ENCODE peak calls at places on chromosomes 2 and 18, in five cellular contexts. W is Right ventricle myocardium superior; I is left lung; S is CD4-positive, CD25-positive, alpha-beta regulatory T cell; Q is GM13976. P is an unnamed sample.

GRCh38 chr2:27621524-27621923 is 7.3 kb downstream of the CCDC121 start:
- DNase-seq in I (no peak), Q (no peak), S (no peak), W (no peak), P (no peak)

GRCh38 chr2:33583194-33583938 is 15.7 kb downstream of the FAM98A start:
- DNase-seq in Q (peak), W (no peak), I (no peak), S (peak), P (peak)

GRCh38 chr2:219596954-219597551 is 604 bp upstream of the STK11IP start:
- DNase-seq in I (no peak), Q (no peak), S (no peak), W (no peak), P (no peak)

GRCh38 chr18:76394780-76395476 is 100.1 kb downstream of the ZNF516 start:
- DNase-seq in Q (no peak), W (no peak), I (no peak), S (no peak), P (no peak)

GRCh38 chr2:2649109-2650072 is 318.3 kb upstream of the MYT1L start:
- DNase-seq in W (no peak), I (peak), Q (no peak), S (no peak), P (no peak)

GRCh38 chr18:47979611-47980200 is 49.2 kb upstream of the SMAD2 start:
- DNase-seq in S (no peak), Q (no peak), W (no peak), I (no peak), P (no peak)

GRCh38 chr2:18949871-18950597 is 360.7 kb upstream of the NT5C1B start:
- DNase-seq in S (no peak), W (no peak), I (no peak), Q (no peak), P (no peak)

GRCh38 chr2:10327896-10328666 is 25.4 kb downstream of the HPCAL1 start:
- DNase-seq in Q (no peak), I (no peak), W (no peak), S (no peak), P (no peak)

GRCh38 chr2:33354981-33355380 is 121.5 kb upstream of the RASGRP3 start:
- DNase-seq in S (no peak), W (no peak), Q (no peak), I (no peak), P (no peak)

GRCh38 chr18:55861266-55861665 is 273.3 kb upstream of the TCF4 start:
- DNase-seq in S (no peak), I (no peak), Q (no peak), W (no peak), P (no peak)

GRCh38 chr2:144390424-144391020 is 129.4 kb downstream of the ZEB2 start:
- DNase-seq in Q (no peak), W (no peak), I (no peak), S (no peak), P (no peak)

GRCh38 chr2:127389778-127390435 is 2.1 kb upstream of the MAP3K2 start:
- DNase-seq in W (no peak), I (no peak), S (peak), Q (no peak), P (peak)

GRCh38 chr18:4797286-4797685 is 342.2 kb upstream of the DLGAP1 start:
- DNase-seq in Q (no peak), S (no peak), I (no peak), W (no peak), P (no peak)

GRCh38 chr18:44958040-44958439 is 277.4 kb downstream of the SETBP1 start:
- DNase-seq in I (no peak), Q (no peak), S (no peak), W (no peak), P (no peak)

GRCh38 chr2:3986530-3987258 is 283.3 kb downstream of the DCDC2C start:
- DNase-seq in W (no peak), Q (no peak), I (no peak), S (no peak), P (no peak)

GRCh38 chr2:67522154-67522553 is 125.0 kb downstream of the ETAA1 start:
- DNase-seq in Q (no peak), W (no peak), S (no peak), I (no peak), P (no peak)

GRCh38 chr2:48566582-48566981 is 36.6 kb downstream of the STON1 start:
- DNase-seq in S (no peak), Q (no peak), I (no peak), W (no peak), P (no peak)

GRCh38 chr18:10074122-10074521 is 160.3 kb downstream of the VAPA start:
- DNase-seq in I (no peak), W (no peak), Q (no peak), S (no peak), P (no peak)

GRCh38 chr2:203510256-203510940 is 24.7 kb downstream of the RAPH1 start:
- DNase-seq in S (no peak), W (no peak), Q (no peak), I (no peak), P (no peak)

GRCh38 chr2:56291711-56292110 is 107.9 kb downstream of the CCDC85A start:
- DNase-seq in S (no peak), W (no peak), I (no peak), Q (no peak), P (no peak)

GRCh38 chr18:10670856-10671255 is 145.0 kb downstream of the NAPG start:
- DNase-seq in W (no peak), Q (no peak), I (no peak), S (no peak), P (no peak)

GRCh38 chr2:46175409-46175808 is 121.8 kb upstream of the EPAS1 start:
- DNase-seq in Q (no peak), S (no peak), I (no peak), W (no peak), P (no peak)

GRCh38 chr2:196967126-196967525 is 40.6 kb upstream of the PGAP1 start:
- DNase-seq in S (no peak), Q (no peak), I (no peak), W (no peak), P (no peak)

GRCh38 chr18:48848641-48849143 is 102.1 kb downstream of the SMAD7 start:
- DNase-seq in W (no peak), Q (no peak), S (no peak), I (no peak), P (no peak)

GRCh38 chr2:66569321-66569851 is 134.5 kb downstream of the MEIS1 start:
- DNase-seq in S (no peak), I (no peak), W (no peak), Q (no peak), P (no peak)

GRCh38 chr2:170221317-170222288 is 43.7 kb downstream of the MYO3B start:
- DNase-seq in I (no peak), S (no peak), W (no peak), Q (no peak), P (no peak)

GRCh38 chr2:74425523-74425922 is 4.0 kb downstream of the WDR54 start:
- DNase-seq in W (no peak), I (no peak), S (no peak), Q (no peak), P (no peak)

GRCh38 chr2:237057893-237058300 is 27.8 kb upstream of the COPS8 start:
- DNase-seq in Q (peak), S (no peak), W (no peak), I (no peak), P (peak)

P was measured in GM06990.